ENCODE peak calls at places on chromosomes 12 and 14, in four cellular contexts. N is K562, Q is GM12878, V is GM12891. A is an unnamed sample.

GRCh38 chr12:10363922-10364838 is 25.7 kb downstream of the KLRK1 start:
- DNase-seq in N (peak), Q (peak), V (no peak), A (no peak)

GRCh38 chr12:131222271-131223139 is 268.8 kb downstream of the ADGRD1 start:
- DNase-seq in N (no peak), Q (peak), V (no peak), A (no peak)

GRCh38 chr12:107130830-107131760 is 37.7 kb upstream of the CRY1 start:
- DNase-seq in N (no peak), Q (no peak), V (no peak), A (no peak)

GRCh38 chr12:4243098-4243795 is 30.3 kb upstream of the CCND2 start:
- DNase-seq in N (no peak), Q (no peak), V (no peak), A (no peak)

GRCh38 chr12:124049451-124050094 is 76.6 kb downstream of the ZNF664 start:
- DNase-seq in N (no peak), Q (no peak), V (no peak), A (no peak)

GRCh38 chr12:123286997-123287396 is 15.3 kb upstream of the CDK2AP1 start:
- DNase-seq in N (no peak), Q (no peak), V (no peak), A (no peak)

GRCh38 chr12:93989913-93990312 is 158.5 kb upstream of the PLXNC1 start:
- DNase-seq in N (no peak), Q (no peak), V (no peak), A (no peak)

GRCh38 chr12:1619599-1619998 is 9.4 kb upstream of the WNT5B start:
- DNase-seq in N (no peak), Q (peak), V (no peak), A (no peak)

GRCh38 chr12:106070147-106070546 is 68.6 kb downstream of the NUAK1 start:
- DNase-seq in N (no peak), Q (no peak), V (no peak), A (no peak)

GRCh38 chr14:92528486-92529100 is 15.0 kb downstream of the RIN3 start:
- DNase-seq in N (no peak), Q (no peak), V (no peak), A (no peak)

DNA sequence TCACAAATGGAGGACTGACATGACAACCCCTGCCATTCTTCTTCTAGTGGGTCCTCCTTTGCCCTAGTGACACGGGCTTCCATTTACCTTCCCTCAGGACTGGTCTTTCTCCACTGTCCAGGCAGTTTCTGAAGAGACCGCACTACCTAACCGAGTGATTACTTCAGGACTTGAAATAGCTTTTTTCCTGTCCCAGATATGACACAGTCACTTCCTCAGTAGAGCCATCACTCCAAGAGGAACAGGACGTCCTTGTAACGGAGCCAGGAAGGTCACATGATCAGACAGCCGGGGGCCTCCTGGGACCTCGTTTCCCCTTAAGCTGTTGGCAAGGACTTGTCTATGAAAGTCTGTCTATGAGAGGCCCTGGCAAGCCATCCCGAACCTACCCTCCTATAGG is 62.3 kb downstream of the FOS start:
- DNase-seq in N (no peak), Q (no peak), V (no peak), A (peak)
- TF ChIP-seq SPI1 in N (peak), Q (peak), V (no peak), A (peak)

DNA sequence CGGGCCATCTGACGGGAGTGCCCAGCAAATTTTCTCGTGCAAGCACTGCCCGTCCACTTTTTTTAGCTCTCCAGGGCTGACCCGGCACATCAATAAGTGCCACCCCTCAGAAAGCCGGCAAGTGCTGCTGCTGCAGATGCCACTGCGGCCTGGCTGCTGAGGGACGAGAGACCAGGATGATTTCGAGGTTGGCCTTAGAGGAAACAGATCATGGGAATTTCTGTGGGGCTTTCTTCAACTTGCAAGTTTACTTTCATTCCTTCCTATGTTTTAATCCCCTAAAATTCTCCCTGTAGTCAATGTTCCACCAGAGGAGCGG is 1.8 kb downstream of the INSM2 start:
- DNase-seq in N (no peak), Q (no peak), V (no peak), A (no peak)
- TF ChIP-seq SPI1 in N (no peak), Q (no peak), V (no peak), A (no peak)

DNA sequence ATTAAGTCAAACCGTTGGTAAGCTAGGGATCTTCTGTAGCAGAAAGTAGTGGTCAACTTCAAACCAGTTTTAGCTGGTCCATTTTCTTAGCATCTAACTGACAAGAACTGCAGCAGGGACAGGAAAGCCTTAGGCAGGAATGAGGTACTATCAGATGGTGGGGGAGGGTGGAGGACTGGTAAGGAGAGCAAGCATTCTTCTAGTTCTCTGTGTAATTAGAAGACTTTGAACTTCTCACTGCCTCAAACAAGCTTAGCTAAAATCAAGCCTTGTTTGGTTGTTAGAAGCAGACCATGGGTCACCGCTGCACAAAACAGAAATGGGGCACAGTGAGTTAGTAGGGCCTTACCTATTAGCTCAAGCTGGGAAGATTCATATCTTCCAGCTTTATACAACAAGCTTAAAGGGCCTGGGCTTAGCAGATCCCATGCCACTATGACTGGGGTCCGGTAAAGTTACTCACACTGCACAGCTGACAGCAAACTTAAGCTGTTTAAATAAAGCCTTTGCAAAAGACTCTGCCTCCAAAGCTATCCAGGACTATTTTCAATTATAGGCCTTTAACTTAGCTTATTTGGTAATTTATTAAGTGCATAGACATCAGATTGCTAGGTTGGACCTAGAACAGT is 73.9 kb downstream of the ACADS start:
- DNase-seq in N (peak), Q (peak), V (no peak), A (no peak)
- TF ChIP-seq SPI1 in N (no peak), Q (no peak), V (no peak), A (no peak)

GRCh38 chr12:29589271-29589670 is 91.8 kb upstream of the OVCH1 start:
- DNase-seq in N (no peak), Q (no peak), V (no peak), A (no peak)

GRCh38 chr12:29593001-29593400 is 95.5 kb upstream of the OVCH1 start:
- DNase-seq in N (no peak), Q (no peak), V (no peak), A (no peak)

GRCh38 chr12:29595071-29595755 is 97.7 kb upstream of the OVCH1 start:
- DNase-seq in N (no peak), Q (no peak), V (no peak), A (no peak)

GRCh38 chr12:29589852-29590251 is 92.4 kb upstream of the OVCH1 start:
- DNase-seq in N (no peak), Q (no peak), V (no peak), A (no peak)

GRCh38 chr12:29591140-29592020 is 93.9 kb upstream of the OVCH1 start:
- DNase-seq in N (peak), Q (no peak), V (no peak), A (no peak)
- TF ChIP-seq SPI1 in N (no peak), Q (no peak), V (no peak), A (no peak)

A was measured in HL-60.